ENCODE peak calls at places on chromosomes 2 and 18, in eight cellular contexts. G, V, L, J, I, B, O and N are unnamed samples.

GRCh38 chr2:169822785-169823392 is 1.8 kb downstream of the METTL5 start:
- DNase-seq in B (no peak), J (no peak), O (no peak), G (no peak), V (no peak), L (no peak), I (no peak), N (no peak)

GRCh38 chr2:133166024-133166423 is 402.2 kb downstream of the NCKAP5 start:
- DNase-seq in L (no peak), B (no peak), O (no peak), G (no peak), I (no peak), V (no peak), J (no peak), N (no peak)

GRCh38 chr2:197852127-197852526 is 47.7 kb downstream of the PLCL1 start:
- DNase-seq in J (no peak), L (no peak), G (peak), B (peak), I (no peak), O (no peak), V (no peak), N (no peak)

GRCh38 chr2:237885931-237886701 is 26.7 kb downstream of the RAMP1 start:
- DNase-seq in O (no peak), V (no peak), I (no peak), B (no peak), J (no peak), G (peak), L (no peak), N (no peak)

GRCh38 chr2:212892193-212892592 is 259.2 kb downstream of the IKZF2 start:
- DNase-seq in O (peak), B (no peak), J (no peak), L (no peak), V (peak), I (no peak), G (peak), N (peak)

GRCh38 chr2:73984203-73984921 is at the start of gene TET3:
- DNase-seq in B (no peak), G (no peak), J (peak), V (peak), I (no peak), L (peak), O (no peak), N (no peak)

GRCh38 chr2:169046440-169047151 is 15.5 kb upstream of the ABCB11 start:
- DNase-seq in O (no peak), I (no peak), G (no peak), J (no peak), B (no peak), L (no peak), V (no peak), N (no peak)

GRCh38 chr18:39840406-39840805 is 2114.6 kb upstream of the PIK3C3 start:
- DNase-seq in L (no peak), J (no peak), I (no peak), B (no peak), V (no peak), G (no peak), O (no peak), N (no peak)

GRCh38 chr2:150630587-150631235 is 143.2 kb upstream of the RND3 start:
- DNase-seq in I (no peak), L (no peak), G (peak), J (no peak), B (no peak), V (no peak), O (no peak), N (no peak)

GRCh38 chr2:86512034-86512433 is 51.2 kb downstream of the CHMP3 start:
- DNase-seq in J (no peak), G (no peak), L (no peak), I (no peak), B (no peak), O (no peak), V (no peak), N (peak)

GRCh38 chr18:46416706-46417638 is 240.0 kb downstream of the LOXHD1 start:
- DNase-seq in B (no peak), J (no peak), G (no peak), O (no peak), L (no peak), V (peak), I (no peak), N (no peak)

GRCh38 chr2:162926501-162926900 is 87.9 kb upstream of the KCNH7 start:
- DNase-seq in I (no peak), G (peak), L (no peak), J (no peak), V (no peak), B (no peak), O (no peak), N (no peak)

GRCh38 chr2:217231212-217231611 is 371.3 kb upstream of the TNP1 start:
- DNase-seq in G (no peak), I (no peak), L (no peak), J (no peak), O (no peak), B (no peak), V (no peak), N (no peak)

GRCh38 chr2:21431078-21431477 is 307.3 kb downstream of the TDRD15 start:
- DNase-seq in L (no peak), B (no peak), J (no peak), O (no peak), I (no peak), V (no peak), G (no peak), N (no peak)

GRCh38 chr2:95331606-95332005 is 34.5 kb downstream of the KCNIP3 start:
- DNase-seq in V (no peak), J (no peak), G (no peak), L (no peak), I (no peak), B (no peak), O (no peak), N (no peak)

GRCh38 chr2:195660265-195660890 is 3.4 kb downstream of the SLC39A10 start:
- DNase-seq in O (peak), V (peak), B (peak), L (peak), J (peak), I (peak), G (peak), N (peak)

GRCh38 chr2:236758406-236758805 is 188.8 kb downstream of the ACKR3 start:
- DNase-seq in V (no peak), I (no peak), O (no peak), G (no peak), L (no peak), J (no peak), B (no peak), N (no peak)

GRCh38 chr2:529425-529824 is 147.8 kb downstream of the TMEM18 start:
- DNase-seq in V (peak), O (peak), B (no peak), I (no peak), G (peak), J (no peak), L (no peak), N (peak)

GRCh38 chr2:86520153-86520552 is 43.1 kb downstream of the CHMP3 start:
- DNase-seq in G (no peak), V (peak), L (no peak), O (no peak), J (no peak), I (no peak), B (no peak), N (no peak)

GRCh38 chr2:236642584-236643291 is 73.1 kb downstream of the ACKR3 start:
- DNase-seq in I (no peak), J (no peak), V (no peak), G (peak), O (no peak), B (no peak), L (peak), N (no peak)

GRCh38 chr2:216654528-216655052 is 21.4 kb downstream of the IGFBP2 start:
- DNase-seq in V (no peak), O (no peak), L (no peak), I (no peak), G (no peak), J (no peak), B (no peak), N (no peak)

GRCh38 chr2:88721268-88721667 is 29.8 kb downstream of the RPIA start:
- DNase-seq in I (no peak), L (no peak), B (no peak), V (no peak), G (no peak), O (no peak), J (no peak), N (no peak)

GRCh38 chr2:134706587-134707329 is 12.0 kb downstream of the TMEM163 start:
- DNase-seq in L (no peak), J (no peak), V (peak), G (no peak), B (no peak), I (no peak), O (no peak), N (no peak)